ENCODE peak calls at places on chromosomes 12 and 14, in four cellular contexts. One of them, this sample, is unnamed.

GRCh38 chr12:95231190-95231589 is 13.6 kb downstream of the VEZT start:
- DNase-seq in Calu3: no peak
- DNase-seq in WTC11: no peak
- DNase-seq in AG04449: no peak
- DNase-seq in this sample: no peak

GRCh38 chr12:102539651-102540553 is 59.5 kb upstream of the IGF1 start:
- DNase-seq in Calu3: peak
- DNase-seq in WTC11: no peak
- DNase-seq in AG04449: peak
- DNase-seq in this sample: no peak

GRCh38 chr12:62947364-62947763 is 12.4 kb upstream of the PPM1H start:
- DNase-seq in Calu3: no peak
- DNase-seq in WTC11: no peak
- DNase-seq in AG04449: no peak
- DNase-seq in this sample: no peak

GRCh38 chr12:103441437-103442186 is 54.2 kb downstream of the C12orf42 start:
- DNase-seq in Calu3: no peak
- DNase-seq in WTC11: no peak
- DNase-seq in AG04449: no peak
- DNase-seq in this sample: no peak

GRCh38 chr14:51305761-51306160 is 65.7 kb downstream of the TMX1 start:
- DNase-seq in Calu3: no peak
- DNase-seq in WTC11: no peak
- DNase-seq in AG04449: no peak
- DNase-seq in this sample: no peak

GRCh38 chr12:1007276-1007675 is 16.3 kb downstream of the ERC1 start:
- DNase-seq in Calu3: no peak
- DNase-seq in WTC11: no peak
- DNase-seq in AG04449: no peak
- DNase-seq in this sample: no peak

GRCh38 chr12:120468846-120469449 is 600 bp downstream of the SRSF9 start:
- DNase-seq in Calu3: peak
- DNase-seq in WTC11: no peak
- DNase-seq in AG04449: no peak
- DNase-seq in this sample: no peak

GRCh38 chr12:132351751-132352495 is 22.5 kb upstream of the GALNT9 start:
- DNase-seq in Calu3: no peak
- DNase-seq in WTC11: no peak
- DNase-seq in AG04449: no peak
- DNase-seq in this sample: no peak

GRCh38 chr12:50659260-50659659 is 104.6 kb upstream of the ATF1 start:
- DNase-seq in Calu3: no peak
- DNase-seq in WTC11: no peak
- DNase-seq in AG04449: no peak
- DNase-seq in this sample: no peak

GRCh38 chr14:105168496-105168978 is at the start of gene JAG2:
- DNase-seq in Calu3: peak
- DNase-seq in WTC11: peak
- DNase-seq in AG04449: no peak
- DNase-seq in this sample: no peak

GRCh38 chr12:33994857-33995808 is 27.2 kb upstream of the ALG10 start:
- DNase-seq in Calu3: no peak
- DNase-seq in WTC11: no peak
- DNase-seq in AG04449: no peak
- DNase-seq in this sample: no peak

GRCh38 chr12:31715283-31715825 is 13.5 kb downstream of the AMN1 start:
- DNase-seq in Calu3: peak
- DNase-seq in WTC11: no peak
- DNase-seq in AG04449: no peak
- DNase-seq in this sample: no peak

GRCh38 chr14:92687681-92688433 is 60.6 kb downstream of the LGMN start:
- DNase-seq in Calu3: no peak
- DNase-seq in WTC11: peak
- DNase-seq in AG04449: no peak
- DNase-seq in this sample: no peak

GRCh38 chr14:74649673-74650072 is 37.6 kb upstream of the LTBP2 start:
- DNase-seq in Calu3: no peak
- DNase-seq in WTC11: no peak
- DNase-seq in AG04449: no peak
- DNase-seq in this sample: no peak

GRCh38 chr12:57592551-57593165 is 1.7 kb downstream of the PIP4K2C start:
- DNase-seq in Calu3: no peak
- DNase-seq in WTC11: no peak
- DNase-seq in AG04449: no peak
- DNase-seq in this sample: no peak

GRCh38 chr14:56666716-56667115 is 87.1 kb downstream of the TMEM260 start:
- DNase-seq in Calu3: no peak
- DNase-seq in WTC11: no peak
- DNase-seq in AG04449: no peak
- DNase-seq in this sample: no peak

GRCh38 chr12:7117670-7118069 is 8.7 kb upstream of the C1RL start:
- DNase-seq in Calu3: no peak
- DNase-seq in WTC11: no peak
- DNase-seq in AG04449: no peak
- DNase-seq in this sample: no peak

GRCh38 chr14:50677527-50678063 is 9.5 kb upstream of the SAV1 start:
- DNase-seq in Calu3: peak
- DNase-seq in WTC11: no peak
- DNase-seq in AG04449: no peak
- DNase-seq in this sample: no peak

GRCh38 chr14:101564819-101565698 is 3.8 kb downstream of the DIO3 start:
- DNase-seq in Calu3: no peak
- DNase-seq in WTC11: peak
- DNase-seq in AG04449: no peak
- DNase-seq in this sample: no peak

GRCh38 chr12:6452245-6452731 is 446 bp downstream of the TAPBPL start:
- DNase-seq in Calu3: peak
- DNase-seq in WTC11: peak
- DNase-seq in AG04449: no peak
- DNase-seq in this sample: no peak

GRCh38 chr14:69154779-69155178 is 1.9 kb upstream of the DCAF5 start:
- DNase-seq in Calu3: no peak
- DNase-seq in WTC11: no peak
- DNase-seq in AG04449: no peak
- DNase-seq in this sample: no peak

DNA sequence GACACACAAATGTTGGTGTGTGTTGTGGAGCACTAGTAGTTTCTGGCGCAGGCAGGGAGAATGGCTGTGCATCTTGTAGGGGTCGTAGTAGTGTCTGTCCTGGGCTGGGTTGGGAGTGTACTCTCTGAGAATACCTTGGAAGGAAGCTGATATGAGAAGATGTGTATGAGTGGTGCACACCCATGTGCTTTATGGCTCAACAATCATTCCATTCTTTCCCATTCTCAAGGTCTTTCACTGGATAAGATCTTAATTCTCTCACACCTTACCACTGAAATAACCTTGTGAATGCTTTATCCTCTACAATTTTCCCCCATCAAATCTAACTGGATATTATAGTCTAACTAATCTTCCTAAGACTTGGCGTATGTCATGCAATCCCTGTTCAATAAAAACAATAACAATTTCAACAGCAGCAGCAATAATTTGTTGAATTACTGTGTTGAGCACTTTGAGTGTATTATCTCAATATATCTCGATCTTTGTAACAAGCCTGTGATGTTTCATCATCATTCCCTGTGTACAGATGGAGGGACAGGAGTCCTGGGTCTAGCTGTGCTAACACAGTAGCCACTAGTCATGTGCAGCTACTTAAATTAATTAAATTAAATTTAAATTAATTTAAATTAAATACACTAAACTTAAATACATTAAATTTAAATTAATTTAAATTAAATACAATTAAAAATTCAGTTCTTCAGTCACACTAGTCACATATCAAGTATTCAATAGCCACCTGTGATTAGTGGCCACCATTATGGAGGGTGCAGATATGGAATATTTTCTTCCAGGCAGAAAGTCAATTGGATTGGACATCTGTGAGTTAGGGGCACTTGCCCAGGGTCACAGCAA is 3.6 kb upstream of the SLC48A1 start:
- DNase-seq in Calu3: no peak
- DNase-seq in WTC11: no peak
- DNase-seq in AG04449: no peak
- DNase-seq in this sample: no peak
- TF ChIP-seq CTCF in Calu3: no peak
- TF ChIP-seq CTCF in WTC11: no peak
- TF ChIP-seq CTCF in AG04449: no peak
- TF ChIP-seq CTCF in this sample: no peak

DNA sequence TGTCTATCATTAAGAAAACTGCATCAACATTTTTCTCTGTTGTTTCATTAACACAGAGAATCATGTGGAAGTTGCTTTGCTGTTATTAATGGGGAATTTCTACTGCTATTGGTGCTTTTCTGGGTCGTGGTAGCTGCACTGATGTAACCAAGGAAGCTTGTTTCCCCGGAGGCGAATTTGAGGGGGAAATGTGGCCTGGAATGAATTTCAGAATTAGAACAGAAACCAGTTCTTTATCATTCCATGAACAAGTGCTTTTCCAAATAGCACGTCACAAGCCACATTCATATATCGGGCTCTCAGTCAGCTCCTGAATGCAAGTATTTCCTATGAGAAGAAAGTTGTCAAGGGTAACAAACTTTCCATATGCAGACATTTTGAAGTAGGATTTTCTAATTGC is 1353.1 kb downstream of the AACS start:
- DNase-seq in Calu3: no peak
- DNase-seq in WTC11: no peak
- DNase-seq in AG04449: no peak
- DNase-seq in this sample: no peak
- TF ChIP-seq CTCF in Calu3: no peak
- TF ChIP-seq CTCF in WTC11: no peak
- TF ChIP-seq CTCF in AG04449: no peak
- TF ChIP-seq CTCF in this sample: no peak

GRCh38 chr12:128712622-128713021 is 111.1 kb downstream of the SLC15A4 start:
- DNase-seq in Calu3: no peak
- DNase-seq in WTC11: no peak
- DNase-seq in AG04449: no peak
- DNase-seq in this sample: no peak

GRCh38 chr12:128705140-128705539 is 118.6 kb downstream of the SLC15A4 start:
- DNase-seq in Calu3: no peak
- DNase-seq in WTC11: no peak
- DNase-seq in AG04449: no peak
- DNase-seq in this sample: no peak

GRCh38 chr12:128708789-128709188 is 115.0 kb downstream of the SLC15A4 start:
- DNase-seq in Calu3: no peak
- DNase-seq in WTC11: no peak
- DNase-seq in AG04449: no peak
- DNase-seq in this sample: no peak

GRCh38 chr12:128711486-128711885 is 112.3 kb downstream of the SLC15A4 start:
- DNase-seq in Calu3: no peak
- DNase-seq in WTC11: no peak
- DNase-seq in AG04449: no peak
- DNase-seq in this sample: no peak

DNA sequence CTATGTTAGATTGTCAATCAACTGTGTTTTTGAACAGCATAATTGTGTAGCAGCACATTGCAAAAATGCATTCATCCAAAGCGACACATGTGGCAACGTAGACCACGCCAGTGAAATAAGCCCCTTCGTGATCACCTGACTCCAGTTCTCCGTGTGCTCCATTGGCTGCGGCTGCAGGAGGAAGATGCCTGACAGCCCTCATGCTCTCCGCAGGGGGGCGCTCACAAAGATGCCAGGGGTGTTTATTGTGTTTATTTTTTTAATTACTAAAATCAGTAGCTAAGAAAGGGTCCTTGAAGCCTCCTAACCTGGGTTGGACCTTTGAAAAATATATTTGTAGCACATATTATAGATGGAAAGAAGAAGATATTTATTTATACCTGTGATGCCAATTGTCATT is 116.3 kb downstream of the SLC15A4 start:
- DNase-seq in Calu3: no peak
- DNase-seq in WTC11: no peak
- DNase-seq in AG04449: no peak
- DNase-seq in this sample: no peak
- TF ChIP-seq CTCF in Calu3: no peak
- TF ChIP-seq CTCF in WTC11: no peak
- TF ChIP-seq CTCF in AG04449: no peak
- TF ChIP-seq CTCF in this sample: no peak

GRCh38 chr12:113130457-113131135 is 5.0 kb downstream of the RASAL1 start:
- DNase-seq in Calu3: peak
- DNase-seq in WTC11: peak
- DNase-seq in AG04449: no peak
- DNase-seq in this sample: no peak
- TF ChIP-seq CTCF in Calu3: peak
- TF ChIP-seq CTCF in WTC11: no peak
- TF ChIP-seq CTCF in AG04449: no peak
- TF ChIP-seq CTCF in this sample: peak

GRCh38 chr12:118119449-118119879 is 15.7 kb upstream of the VSIG10 start:
- DNase-seq in Calu3: no peak
- DNase-seq in WTC11: peak
- DNase-seq in AG04449: no peak
- DNase-seq in this sample: no peak
- TF ChIP-seq CTCF in Calu3: no peak
- TF ChIP-seq CTCF in WTC11: no peak
- TF ChIP-seq CTCF in AG04449: no peak
- TF ChIP-seq CTCF in this sample: no peak

DNA sequence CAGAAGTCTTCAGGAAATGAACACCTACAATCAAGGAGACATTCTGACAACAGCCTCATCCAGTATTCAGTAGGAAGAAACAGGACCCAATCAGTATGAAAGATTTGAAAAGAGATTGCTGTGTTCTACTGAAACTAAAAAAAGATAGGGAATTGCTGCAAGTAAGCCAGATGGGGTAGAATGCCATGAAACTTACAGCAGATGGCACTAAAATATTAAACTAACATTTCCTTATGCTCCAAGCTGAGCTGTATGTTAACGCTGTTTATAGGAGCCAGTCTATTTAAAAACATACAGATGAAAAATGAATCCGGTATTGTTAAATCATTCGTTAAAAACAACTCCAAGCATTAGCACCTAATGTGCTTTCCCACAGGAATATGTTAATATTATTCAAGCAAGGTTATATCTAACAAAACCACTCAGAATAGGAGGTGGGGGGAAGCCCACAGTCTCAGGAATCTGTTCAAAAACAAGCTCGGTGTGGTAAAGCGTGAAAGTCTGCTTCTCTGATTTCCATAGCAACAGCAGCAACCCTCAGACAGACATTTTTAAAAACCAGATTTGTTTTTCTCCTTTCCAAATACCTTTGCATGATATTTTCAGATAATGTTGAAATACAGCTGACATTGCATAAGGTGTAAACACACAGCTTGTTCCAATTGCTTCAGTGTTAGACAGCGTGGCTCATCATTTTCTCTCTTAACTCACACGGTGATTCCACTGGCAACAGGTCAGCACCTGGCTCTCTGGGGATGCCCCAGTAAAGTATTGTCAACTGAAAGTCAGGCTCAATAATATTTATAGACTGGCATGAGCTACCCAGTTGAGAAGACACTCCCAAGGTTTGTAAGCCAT is 131.4 kb upstream of the CCDC175 start:
- DNase-seq in Calu3: no peak
- DNase-seq in WTC11: no peak
- DNase-seq in AG04449: no peak
- DNase-seq in this sample: peak
- TF ChIP-seq CTCF in Calu3: no peak
- TF ChIP-seq CTCF in WTC11: no peak
- TF ChIP-seq CTCF in AG04449: no peak
- TF ChIP-seq CTCF in this sample: peak